ENCODE peak calls at places on chromosomes 2 and 18, in eight cellular contexts. One of them, this sample, is unnamed.

GRCh38 chr2:219001577-219002394 is 8.6 kb upstream of the CRYBA2 start:
- DNase-seq in naive thymus-derived CD8-positive, alpha-beta T cell: no peak
- DNase-seq in HFFc6: no peak
- DNase-seq in activated naive CD8-positive, alpha-beta T cell treated with anti-CD3 and anti-CD28 coated beads for 36 hours: peak; percentile 68
- DNase-seq in lower lobe of right lung: peak; percentile 92
- DNase-seq in epithelial cell of esophagus: peak; percentile 83
- DNase-seq in CD4-positive, alpha-beta T cell: no peak
- DNase-seq in activated naive CD4-positive, alpha-beta T cell: no peak
- DNase-seq in this sample: no peak

GRCh38 chr2:236600892-236601291 is 31.3 kb downstream of the ACKR3 start:
- DNase-seq in activated naive CD4-positive, alpha-beta T cell: no peak
- DNase-seq in naive thymus-derived CD8-positive, alpha-beta T cell: no peak
- DNase-seq in HFFc6: no peak
- DNase-seq in CD4-positive, alpha-beta T cell: no peak
- DNase-seq in lower lobe of right lung: no peak
- DNase-seq in epithelial cell of esophagus: peak; percentile 96
- DNase-seq in activated naive CD8-positive, alpha-beta T cell treated with anti-CD3 and anti-CD28 coated beads for 36 hours: no peak
- DNase-seq in this sample: no peak

GRCh38 chr2:164840930-164841718 is 499 bp downstream of the COBLL1 start:
- DNase-seq in HFFc6: peak; percentile 57
- DNase-seq in naive thymus-derived CD8-positive, alpha-beta T cell: no peak
- DNase-seq in CD4-positive, alpha-beta T cell: no peak
- DNase-seq in epithelial cell of esophagus: peak; percentile 78
- DNase-seq in activated naive CD8-positive, alpha-beta T cell treated with anti-CD3 and anti-CD28 coated beads for 36 hours: peak; percentile 56
- DNase-seq in activated naive CD4-positive, alpha-beta T cell: no peak
- DNase-seq in lower lobe of right lung: peak; percentile 84
- DNase-seq in this sample: no peak

GRCh38 chr18:59087391-59087790 is 52.3 kb upstream of the SEC11C start:
- DNase-seq in activated naive CD4-positive, alpha-beta T cell: no peak
- DNase-seq in epithelial cell of esophagus: peak; percentile 18
- DNase-seq in activated naive CD8-positive, alpha-beta T cell treated with anti-CD3 and anti-CD28 coated beads for 36 hours: no peak
- DNase-seq in naive thymus-derived CD8-positive, alpha-beta T cell: no peak
- DNase-seq in HFFc6: no peak
- DNase-seq in lower lobe of right lung: no peak
- DNase-seq in CD4-positive, alpha-beta T cell: no peak
- DNase-seq in this sample: no peak

GRCh38 chr2:30584116-30584515 is 137.1 kb downstream of the LCLAT1 start:
- DNase-seq in HFFc6: no peak
- DNase-seq in lower lobe of right lung: no peak
- DNase-seq in CD4-positive, alpha-beta T cell: no peak
- DNase-seq in epithelial cell of esophagus: no peak
- DNase-seq in activated naive CD4-positive, alpha-beta T cell: no peak
- DNase-seq in activated naive CD8-positive, alpha-beta T cell treated with anti-CD3 and anti-CD28 coated beads for 36 hours: no peak
- DNase-seq in naive thymus-derived CD8-positive, alpha-beta T cell: no peak
- DNase-seq in this sample: no peak

GRCh38 chr2:174728096-174728495 is 36.2 kb downstream of the CHRNA1 start:
- DNase-seq in naive thymus-derived CD8-positive, alpha-beta T cell: no peak
- DNase-seq in CD4-positive, alpha-beta T cell: no peak
- DNase-seq in lower lobe of right lung: no peak
- DNase-seq in HFFc6: no peak
- DNase-seq in activated naive CD4-positive, alpha-beta T cell: no peak
- DNase-seq in epithelial cell of esophagus: no peak
- DNase-seq in activated naive CD8-positive, alpha-beta T cell treated with anti-CD3 and anti-CD28 coated beads for 36 hours: no peak
- DNase-seq in this sample: no peak

GRCh38 chr2:162106746-162107145 is 32.7 kb upstream of the DPP4 start:
- DNase-seq in activated naive CD4-positive, alpha-beta T cell: no peak
- DNase-seq in lower lobe of right lung: no peak
- DNase-seq in HFFc6: no peak
- DNase-seq in CD4-positive, alpha-beta T cell: no peak
- DNase-seq in epithelial cell of esophagus: no peak
- DNase-seq in activated naive CD8-positive, alpha-beta T cell treated with anti-CD3 and anti-CD28 coated beads for 36 hours: no peak
- DNase-seq in naive thymus-derived CD8-positive, alpha-beta T cell: no peak
- DNase-seq in this sample: no peak

GRCh38 chr2:122191331-122191730 is 435.9 kb downstream of the TSN start:
- DNase-seq in lower lobe of right lung: no peak
- DNase-seq in activated naive CD4-positive, alpha-beta T cell: no peak
- DNase-seq in naive thymus-derived CD8-positive, alpha-beta T cell: no peak
- DNase-seq in HFFc6: peak; percentile 4
- DNase-seq in activated naive CD8-positive, alpha-beta T cell treated with anti-CD3 and anti-CD28 coated beads for 36 hours: no peak
- DNase-seq in epithelial cell of esophagus: peak; percentile 13
- DNase-seq in CD4-positive, alpha-beta T cell: no peak
- DNase-seq in this sample: no peak

GRCh38 chr2:96763511-96764252 is 3.0 kb downstream of the CNNM4 start:
- DNase-seq in CD4-positive, alpha-beta T cell: no peak
- DNase-seq in activated naive CD8-positive, alpha-beta T cell treated with anti-CD3 and anti-CD28 coated beads for 36 hours: peak; percentile 14
- DNase-seq in lower lobe of right lung: no peak
- DNase-seq in naive thymus-derived CD8-positive, alpha-beta T cell: no peak
- DNase-seq in HFFc6: peak; percentile 12
- DNase-seq in activated naive CD4-positive, alpha-beta T cell: no peak
- DNase-seq in epithelial cell of esophagus: no peak
- DNase-seq in this sample: no peak

GRCh38 chr2:28408764-28409599 is 16.3 kb downstream of the FOSL2 start:
- DNase-seq in activated naive CD4-positive, alpha-beta T cell: no peak
- DNase-seq in lower lobe of right lung: peak; percentile 66
- DNase-seq in naive thymus-derived CD8-positive, alpha-beta T cell: peak; percentile 84
- DNase-seq in HFFc6: no peak
- DNase-seq in activated naive CD8-positive, alpha-beta T cell treated with anti-CD3 and anti-CD28 coated beads for 36 hours: peak; percentile 79
- DNase-seq in epithelial cell of esophagus: peak; percentile 79
- DNase-seq in CD4-positive, alpha-beta T cell: peak; percentile 56
- DNase-seq in this sample: peak; percentile 76

GRCh38 chr2:218983263-218983970 is 1.6 kb downstream of the FEV start:
- DNase-seq in naive thymus-derived CD8-positive, alpha-beta T cell: peak; percentile 15
- DNase-seq in lower lobe of right lung: no peak
- DNase-seq in epithelial cell of esophagus: no peak
- DNase-seq in activated naive CD8-positive, alpha-beta T cell treated with anti-CD3 and anti-CD28 coated beads for 36 hours: no peak
- DNase-seq in CD4-positive, alpha-beta T cell: no peak
- DNase-seq in HFFc6: no peak
- DNase-seq in activated naive CD4-positive, alpha-beta T cell: no peak
- DNase-seq in this sample: no peak

GRCh38 chr2:137237055-137237454 is 471.7 kb downstream of the THSD7B start:
- DNase-seq in naive thymus-derived CD8-positive, alpha-beta T cell: no peak
- DNase-seq in activated naive CD4-positive, alpha-beta T cell: no peak
- DNase-seq in epithelial cell of esophagus: no peak
- DNase-seq in HFFc6: peak; percentile 66
- DNase-seq in lower lobe of right lung: no peak
- DNase-seq in activated naive CD8-positive, alpha-beta T cell treated with anti-CD3 and anti-CD28 coated beads for 36 hours: no peak
- DNase-seq in CD4-positive, alpha-beta T cell: no peak
- DNase-seq in this sample: no peak

This sample was measured in effector memory CD8-positive, alpha-beta T cell.